ENCODE peak calls at places on chromosomes 3 and 15, in ten cellular contexts. J is AG10803, P is colonic mucosa, Z is cardiac muscle cell, O is thoracic aorta, T is brain microvascular endothelial cell, B is adipocyte, G is upper lobe of left lung, Q is mucosa of descending colon, I is left ventricle myocardium inferior. C is an unnamed sample.

GRCh38 chr15:100330221-100330620 is 11.6 kb downstream of the ADAMTS17 start:
- DNase-seq in J (no peak), P (no peak), Z (no peak), O (no peak), T (no peak), B (no peak), G (no peak), Q (no peak), I (no peak), C (no peak)

GRCh38 chr3:111484666-111485065 is 57.3 kb upstream of the CD96 start:
- DNase-seq in J (peak; percentile 82), P (no peak), Z (no peak), O (no peak), T (no peak), B (peak; percentile 94), G (no peak), Q (no peak), I (no peak), C (no peak)

GRCh38 chr3:74515451-74515850 is 99.0 kb downstream of the CNTN3 start:
- DNase-seq in J (no peak), P (no peak), Z (no peak), O (no peak), T (no peak), B (no peak), G (no peak), Q (no peak), I (no peak), C (no peak)

GRCh38 chr3:106212658-106213222 is 343.9 kb upstream of the CBLB start:
- DNase-seq in J (no peak), P (no peak), Z (no peak), O (no peak), T (no peak), B (peak; percentile 20), G (no peak), Q (no peak), I (no peak), C (no peak)

GRCh38 chr3:185729335-185729715 is 95.5 kb downstream of the IGF2BP2 start:
- DNase-seq in J (peak; percentile 86), P (no peak), Z (no peak), O (no peak), T (peak; percentile 52), B (peak; percentile 89), G (no peak), Q (no peak), I (no peak), C (peak; percentile 44)

GRCh38 chr15:98785796-98786581 is 137.7 kb downstream of the IGF1R start:
- DNase-seq in J (no peak), P (peak; percentile 68), Z (peak; percentile 74), O (no peak), T (no peak), B (no peak), G (no peak), Q (peak; percentile 65), I (no peak), C (no peak)

GRCh38 chr3:169668957-169669681 is 5.6 kb upstream of the MECOM start:
- DNase-seq in J (peak; percentile 34), P (peak; percentile 83), Z (peak; percentile 88), O (peak; percentile 39), T (peak; percentile 38), B (peak; percentile 94), G (peak; percentile 92), Q (peak; percentile 85), I (peak; percentile 76), C (peak; percentile 55)

GRCh38 chr3:73098026-73098425 is 36.6 kb downstream of the EBLN2 start:
- DNase-seq in J (no peak), P (no peak), Z (no peak), O (no peak), T (no peak), B (no peak), G (no peak), Q (no peak), I (no peak), C (no peak)

GRCh38 chr15:27017168-27017809 is 46.3 kb downstream of the GABRG3 start:
- DNase-seq in J (peak; percentile 77), P (no peak), Z (peak; percentile 74), O (no peak), T (peak; percentile 16), B (peak; percentile 11), G (peak; percentile 29), Q (peak; percentile 44), I (no peak), C (peak; percentile 71)

GRCh38 chr15:48072941-48073340 is 47.8 kb upstream of the SLC24A5 start:
- DNase-seq in J (no peak), P (no peak), Z (no peak), O (no peak), T (no peak), B (no peak), G (no peak), Q (no peak), I (no peak), C (no peak)

GRCh38 chr15:88655780-88656488 is 17.1 kb downstream of the ISG20 start:
- DNase-seq in J (no peak), P (no peak), Z (no peak), O (no peak), T (no peak), B (no peak), G (peak; percentile 19), Q (no peak), I (no peak), C (no peak)

GRCh38 chr3:67031986-67032385 is 33.9 kb downstream of the KBTBD8 start:
- DNase-seq in J (no peak), P (no peak), Z (no peak), O (no peak), T (no peak), B (no peak), G (no peak), Q (no peak), I (no peak), C (no peak)

GRCh38 chr3:152480282-152480953 is 211.7 kb downstream of the MBNL1 start:
- DNase-seq in J (no peak), P (no peak), Z (no peak), O (no peak), T (no peak), B (no peak), G (no peak), Q (no peak), I (no peak), C (no peak)
- H3K4me3 ChIP-seq in J (no peak overlapping the region), P (no peak overlapping the region), Z (no peak overlapping the region), O (no peak overlapping the region), T (no peak overlapping the region), B (no peak overlapping the region), G (no peak overlapping the region), Q (no peak overlapping the region), I (no peak overlapping the region), C (no peak overlapping the region)

GRCh38 chr3:134389865-134390264 is 15.6 kb upstream of the AMOTL2 start:
- DNase-seq in J (no peak), P (no peak), Z (no peak), O (no peak), T (no peak), B (no peak), G (no peak), Q (no peak), I (no peak), C (no peak)

GRCh38 chr3:134388748-134389485 is 14.7 kb upstream of the AMOTL2 start:
- DNase-seq in J (no peak), P (no peak), Z (no peak), O (no peak), T (no peak), B (no peak), G (no peak), Q (no peak), I (no peak), C (no peak)

GRCh38 chr3:134388292-134388691 is 14.0 kb upstream of the AMOTL2 start:
- DNase-seq in J (no peak), P (no peak), Z (no peak), O (no peak), T (no peak), B (no peak), G (no peak), Q (no peak), I (no peak), C (no peak)

GRCh38 chr3:134384963-134385362 is 10.7 kb upstream of the AMOTL2 start:
- DNase-seq in J (no peak), P (no peak), Z (no peak), O (no peak), T (no peak), B (no peak), G (no peak), Q (no peak), I (no peak), C (no peak)

DNA sequence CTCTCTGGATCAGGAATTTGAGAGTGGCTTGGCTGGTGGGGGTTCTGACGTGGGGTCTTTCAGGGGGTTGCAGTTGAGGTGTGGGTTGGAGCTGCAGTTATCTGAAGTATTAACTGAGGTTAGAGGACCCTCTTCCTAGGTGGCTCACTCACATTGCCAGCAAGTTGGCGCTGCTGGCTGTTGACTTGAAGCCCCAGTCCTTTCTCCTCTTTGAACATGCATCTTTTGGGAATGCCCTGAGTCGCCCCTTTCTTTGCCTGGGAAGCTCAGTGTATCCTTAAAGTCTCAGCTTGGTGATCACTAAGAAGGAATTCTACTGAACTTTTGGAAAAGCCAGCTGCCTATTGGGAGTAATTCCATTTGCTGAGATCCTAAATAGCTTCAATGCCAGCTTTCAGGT is 13.0 kb upstream of the AMOTL2 start:
- DNase-seq in J (no peak), P (no peak), Z (no peak), O (no peak), T (no peak), B (no peak), G (no peak), Q (no peak), I (no peak), C (no peak)
- H3K4me3 ChIP-seq in J (no peak overlapping the region), P (no peak overlapping the region), Z (no peak overlapping the region), O (no peak overlapping the region), T (no peak overlapping the region), B (no peak overlapping the region), G (no peak overlapping the region), Q (no peak overlapping the region), I (no peak overlapping the region), C (no peak overlapping the region)

DNA sequence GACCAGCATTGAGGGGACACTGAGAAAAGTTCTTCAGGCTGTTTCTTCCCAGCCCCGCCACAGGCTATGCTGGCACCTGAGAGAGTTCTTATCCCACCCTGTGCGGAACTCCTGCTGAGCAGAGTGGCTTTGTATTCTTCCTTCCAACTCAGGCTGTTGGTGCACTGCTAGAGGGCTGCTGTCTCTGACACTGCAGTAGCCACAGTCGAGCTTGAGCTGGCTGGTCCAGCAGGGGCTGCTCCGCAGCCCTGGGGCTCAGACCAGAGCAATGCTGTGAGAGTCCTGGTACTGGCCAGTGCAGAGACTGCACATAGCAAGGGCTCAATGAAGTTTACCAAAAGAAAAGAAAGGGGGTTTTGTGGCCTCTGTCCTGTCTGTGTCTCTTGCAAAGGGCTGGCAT is 3.6 kb downstream of the GNAI2 start:
- DNase-seq in J (no peak), P (no peak), Z (no peak), O (no peak), T (no peak), B (no peak), G (no peak), Q (no peak), I (no peak), C (no peak)
- H3K4me3 ChIP-seq in J (no peak overlapping the region), P (no peak overlapping the region), Z (no peak overlapping the region), O (no peak overlapping the region), T (no peak overlapping the region), B (no peak overlapping the region), G (no peak overlapping the region), Q (no peak overlapping the region), I (peak overlapping the region; percentile 91), C (no peak overlapping the region)

DNA sequence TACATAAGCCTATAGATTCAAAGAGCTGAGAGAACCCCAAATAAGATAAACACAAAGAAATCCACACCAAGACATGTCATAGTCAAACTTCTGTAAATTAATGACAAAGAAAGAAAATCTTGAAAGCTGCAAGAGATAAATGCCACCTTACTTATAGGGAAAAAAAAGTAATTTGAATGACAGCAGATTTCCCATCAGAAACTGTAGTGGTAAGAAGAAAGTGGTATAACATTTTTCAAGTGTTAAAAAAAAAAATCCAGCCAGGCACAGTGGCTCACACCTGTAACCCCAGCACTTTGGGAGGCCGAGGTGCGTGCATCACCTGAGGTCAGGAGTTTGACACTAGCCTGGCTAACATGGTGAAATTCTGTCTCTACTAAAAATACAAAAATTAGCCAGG is 37.4 kb downstream of the CFAP92 start:
- DNase-seq in J (no peak), P (no peak), Z (no peak), O (no peak), T (no peak), B (no peak), G (no peak), Q (no peak), I (no peak), C (no peak)
- H3K4me3 ChIP-seq in J (no peak overlapping the region), P (no peak overlapping the region), Z (no peak overlapping the region), O (no peak overlapping the region), T (no peak overlapping the region), B (no peak overlapping the region), G (no peak overlapping the region), Q (no peak overlapping the region), I (no peak overlapping the region), C (no peak overlapping the region)

C was measured in NB4.